ENCODE peak calls at places on chromosomes 1 and 21, in six cellular contexts. Q is pancreas, P is GM06990, H is breast epithelium, V is fibroblast of lung, E is dorsolateral prefrontal cortex. D is an unnamed sample.

GRCh38 chr1:84298688-84299535 is 2.6 kb upstream of the SAMD13 start:
- DNase-seq in E (peak), Q (peak), V (peak), P (peak), H (peak), D (no peak)

GRCh38 chr1:28518745-28519341 is 13.0 kb downstream of the RCC1 start:
- DNase-seq in P (peak), E (no peak), H (no peak), V (no peak), Q (no peak), D (no peak)

GRCh38 chr1:162264108-162264507 is 112.5 kb downstream of the SPATA46 start:
- DNase-seq in H (no peak), P (no peak), V (no peak), Q (no peak), E (no peak), D (no peak)

GRCh38 chr1:153032677-153033308 is 1.8 kb downstream of the SPRR1B start:
- DNase-seq in Q (no peak), V (peak), E (peak), H (no peak), P (no peak), D (no peak)

GRCh38 chr21:31161157-31161556 is 122.9 kb upstream of the KRTAP19-8 start:
- DNase-seq in V (peak), H (no peak), E (peak), Q (no peak), P (no peak), D (no peak)

GRCh38 chr21:29166853-29167252 is 36.4 kb downstream of the MAP3K7CL start:
- DNase-seq in V (no peak), H (no peak), E (no peak), P (no peak), Q (no peak), D (no peak)

GRCh38 chr1:234844479-234845031 is 234.6 kb upstream of the IRF2BP2 start:
- DNase-seq in E (no peak), H (no peak), Q (no peak), V (peak), P (peak), D (peak)

GRCh38 chr21:41228958-41229357 is 61.0 kb downstream of the BACE2 start:
- DNase-seq in H (no peak), Q (no peak), P (no peak), V (no peak), E (no peak), D (no peak)

GRCh38 chr1:89635825-89636815 is 3.2 kb downstream of the LRRC8C start:
- DNase-seq in H (no peak), E (no peak), Q (no peak), V (peak), P (no peak), D (no peak)

GRCh38 chr1:226349801-226350503 is 41.0 kb upstream of the LIN9 start:
- DNase-seq in P (peak), V (no peak), Q (no peak), E (no peak), H (no peak), D (no peak)

GRCh38 chr1:205444931-205445652 is 10.8 kb downstream of the BLACAT1 start:
- DNase-seq in Q (no peak), H (peak), P (no peak), V (peak), E (peak), D (no peak)
- H3K4me3 ChIP-seq in Q (no peak), H (no peak), P (no peak), V (no peak), E (peak), D (no peak)

GRCh38 chr1:43454270-43455011 is 710 bp upstream of the HYI start:
- DNase-seq in Q (peak), H (peak), E (peak), V (peak), P (no peak), D (peak)
- TF ChIP-seq CTCF in Q (no peak), H (peak), E (no peak), V (peak), P (no peak), D (peak)

DNA sequence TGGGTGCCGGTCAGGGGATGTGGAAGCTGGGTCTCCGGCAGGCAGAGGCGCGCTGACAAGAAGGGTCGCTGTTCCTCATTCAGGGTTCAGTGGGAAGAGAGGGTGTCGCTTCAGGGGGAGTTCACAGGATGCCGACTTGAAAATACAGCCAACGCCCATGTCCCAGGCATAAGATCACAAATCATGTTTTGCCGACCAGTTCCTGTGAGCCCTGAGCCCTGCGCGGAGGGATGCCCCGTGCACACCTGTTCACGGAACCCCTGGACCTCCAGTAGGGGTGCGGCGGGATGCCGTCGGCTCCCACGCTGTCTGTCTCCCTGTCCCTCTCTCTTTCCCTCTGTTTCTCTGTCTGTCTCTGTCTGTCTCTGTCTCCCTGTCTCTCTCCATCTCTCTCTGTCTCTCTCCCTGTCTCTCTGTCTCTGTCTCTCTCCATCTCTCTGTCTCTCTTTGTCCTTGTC is 26.8 kb downstream of the TP73 start:
- DNase-seq in H (no peak), Q (no peak), E (no peak), V (no peak), P (no peak), D (no peak)
- H3K4me3 ChIP-seq in H (no peak), Q (no peak), E (no peak), V (no peak), P (no peak), D (no peak)

GRCh38 chr1:24293392-24294227 is 25.5 kb upstream of the GRHL3 start:
- DNase-seq in H (no peak), E (no peak), P (no peak), Q (no peak), V (no peak), D (no peak)

GRCh38 chr1:24295547-24295946 is 23.6 kb upstream of the GRHL3 start:
- DNase-seq in Q (no peak), P (no peak), E (no peak), V (no peak), H (no peak), D (no peak)

GRCh38 chr1:24294228-24294672 is 24.9 kb upstream of the GRHL3 start:
- DNase-seq in H (peak), E (no peak), Q (no peak), P (no peak), V (peak), D (no peak)

GRCh38 chr1:24292887-24293286 is 26.3 kb upstream of the GRHL3 start:
- DNase-seq in Q (no peak), H (no peak), V (no peak), P (no peak), E (no peak), D (no peak)

GRCh38 chr1:24294757-24295371 is 24.3 kb upstream of the GRHL3 start:
- DNase-seq in V (peak), Q (no peak), H (peak), P (no peak), E (no peak), D (no peak)
- TF ChIP-seq CTCF in V (peak), Q (no peak), H (no peak), P (no peak), E (no peak), D (no peak)

GRCh38 chr1:77951328-77951727 is 27.5 kb downstream of the FUBP1 start:
- DNase-seq in Q (no peak), V (no peak), E (no peak), P (no peak), H (no peak), D (no peak)
- H3K4me3 ChIP-seq in Q (no peak), V (no peak), E (no peak), P (no peak), H (no peak), D (no peak)

DNA sequence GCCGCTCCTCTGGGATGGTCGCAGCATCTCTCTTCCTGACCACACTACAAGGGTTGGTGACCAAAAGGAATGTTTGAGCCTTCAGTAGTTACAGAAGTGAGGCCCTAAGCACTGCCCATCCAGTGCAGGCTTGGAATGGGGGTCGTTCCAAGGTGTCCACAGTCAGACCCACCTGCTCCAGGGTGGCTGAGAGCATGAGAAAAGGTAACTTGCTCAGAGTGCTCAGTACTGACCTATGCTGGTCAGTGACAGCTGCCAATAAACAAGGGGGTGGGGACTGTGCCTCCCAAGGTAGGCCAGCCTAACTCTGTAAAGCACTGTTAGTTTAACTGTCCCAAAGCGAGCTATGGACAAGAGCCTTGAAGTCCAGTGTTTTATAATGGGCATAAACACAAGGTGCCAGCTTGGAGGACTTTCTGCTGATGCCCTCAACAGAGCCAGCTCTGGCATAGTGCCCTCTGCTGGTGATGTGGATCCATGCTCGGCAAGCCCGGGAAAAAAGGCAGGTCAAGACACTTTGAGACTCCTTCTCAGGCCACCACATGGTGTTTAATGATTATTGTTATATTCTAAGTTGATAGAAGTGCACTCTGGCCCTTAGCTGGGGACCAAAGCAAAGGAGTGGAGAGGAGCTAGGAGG is 78.1 kb upstream of the DNAH14 start:
- DNase-seq in E (peak), H (peak), P (peak), V (peak), Q (peak), D (peak)
- TF ChIP-seq CTCF in E (peak), H (peak), P (peak), V (peak), Q (peak), D (peak)

GRCh38 chr21:42459065-42459430 is 37.0 kb downstream of the RSPH1 start:
- DNase-seq in Q (no peak), V (no peak), E (no peak), P (no peak), H (no peak), D (no peak)

GRCh38 chr21:42459583-42460215 is 36.3 kb downstream of the RSPH1 start:
- DNase-seq in P (no peak), V (no peak), E (no peak), Q (no peak), H (no peak), D (no peak)

GRCh38 chr21:42461881-42462877 is 33.8 kb downstream of the RSPH1 start:
- DNase-seq in E (no peak), P (no peak), H (no peak), Q (no peak), V (no peak), D (no peak)

GRCh38 chr21:42461185-42461520 is 34.9 kb downstream of the RSPH1 start:
- DNase-seq in E (no peak), P (no peak), V (no peak), H (no peak), Q (no peak), D (no peak)

GRCh38 chr21:42460391-42461184 is 35.4 kb downstream of the RSPH1 start:
- DNase-seq in Q (no peak), E (no peak), P (peak), H (no peak), V (no peak), D (no peak)
- H3K4me3 ChIP-seq in Q (no peak), E (no peak), P (no peak), H (no peak), V (no peak), D (no peak)

DNA sequence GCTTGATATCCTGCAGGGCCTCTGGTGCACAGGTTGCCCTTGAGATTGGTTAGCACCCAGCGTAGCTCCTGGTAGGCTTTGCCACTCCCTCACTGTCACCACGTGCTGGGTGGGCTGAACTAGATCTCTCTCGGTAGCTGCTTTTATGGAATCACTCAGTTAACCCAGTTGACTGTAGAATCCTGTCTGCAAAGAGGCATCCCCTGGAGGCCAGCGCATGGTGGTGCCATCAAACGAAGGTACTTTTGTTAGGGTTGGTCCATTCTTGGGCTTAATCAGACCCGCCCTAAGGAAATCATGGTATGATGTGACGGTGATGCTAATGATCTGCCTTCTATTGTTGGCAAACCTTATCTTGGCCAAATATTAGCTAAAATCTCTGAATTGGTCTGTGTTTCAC is 153.4 kb downstream of the GALNT2 start:
- DNase-seq in P (no peak), V (no peak), E (no peak), Q (no peak), H (no peak), D (no peak)
- TF ChIP-seq CTCF in P (no peak), V (no peak), E (no peak), Q (no peak), H (no peak), D (no peak)

DNA sequence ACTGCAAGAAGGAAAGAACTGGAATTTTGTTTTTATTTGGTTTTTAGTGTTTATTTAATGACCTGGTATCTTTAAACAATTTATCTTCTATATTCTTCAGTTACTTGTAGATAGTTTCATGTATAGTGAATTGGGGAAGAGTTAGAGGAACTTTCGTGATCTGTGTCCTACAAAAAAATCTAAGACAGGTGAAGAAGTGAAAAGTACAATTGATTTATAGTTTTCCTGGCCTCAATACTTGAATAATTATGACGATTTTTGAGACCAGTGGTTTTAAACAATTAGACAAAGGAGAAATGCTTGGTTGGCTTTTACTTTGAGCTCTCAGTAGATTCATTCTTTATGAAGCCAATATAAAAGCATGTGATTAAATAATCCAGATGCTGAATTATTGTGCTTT is 7.5 kb downstream of the MIER1 start:
- DNase-seq in Q (no peak), H (no peak), V (no peak), P (no peak), E (no peak), D (no peak)
- H3K4me3 ChIP-seq in Q (no peak), H (no peak), V (peak), P (peak), E (peak), D (peak)

D was measured in GM12864.